ENCODE peak calls at places on chromosomes 3 and 15, in seven cellular contexts. M, U, P, O, E, W and V are unnamed samples.

GRCh38 chr15:85657132-85657531 is 137.6 kb downstream of the KLHL25 start:
- DNase-seq in M (no peak), U (no peak), P (no peak), O (no peak), E (no peak), W (no peak), V (no peak)

GRCh38 chr3:27914199-27914598 is 192.1 kb upstream of the EOMES start:
- DNase-seq in M (no peak), U (no peak), P (no peak), O (no peak), E (no peak), W (no peak), V (no peak)

GRCh38 chr3:126766653-126767052 is 62.6 kb downstream of the CHCHD6 start:
- DNase-seq in M (no peak), U (no peak), P (no peak), O (no peak), E (no peak), W (no peak), V (no peak)

GRCh38 chr3:78871048-78871447 is 896.8 kb downstream of the ROBO1 start:
- DNase-seq in M (no peak), U (no peak), P (no peak), O (no peak), E (no peak), W (no peak), V (no peak)

GRCh38 chr3:29128004-29128403 is 152.9 kb upstream of the RBMS3 start:
- DNase-seq in M (no peak), U (no peak), P (no peak), O (peak), E (no peak), W (no peak), V (no peak)

GRCh38 chr3:124834723-124835718 is 52.1 kb downstream of the ITGB5 start:
- DNase-seq in M (peak), U (no peak), P (peak), O (no peak), E (peak), W (peak), V (no peak)

GRCh38 chr15:82044373-82045178 is 1.2 kb downstream of the MEX3B start:
- DNase-seq in M (peak), U (peak), P (peak), O (peak), E (no peak), W (no peak), V (no peak)

GRCh38 chr15:47732243-47732642 is 14.9 kb downstream of the SEMA6D start:
- DNase-seq in M (no peak), U (no peak), P (no peak), O (no peak), E (no peak), W (no peak), V (no peak)

GRCh38 chr3:106745344-106746168 is 631.7 kb upstream of the CCDC54 start:
- DNase-seq in M (no peak), U (no peak), P (no peak), O (no peak), E (peak), W (no peak), V (no peak)

GRCh38 chr3:12656193-12656592 is 7.7 kb downstream of the RAF1 start:
- DNase-seq in M (no peak), U (no peak), P (no peak), O (no peak), E (no peak), W (no peak), V (no peak)
- TF ChIP-seq CTCF in M (no peak), U (no peak), P (no peak), O (no peak), E (no peak), W (no peak), V (no peak)

DNA sequence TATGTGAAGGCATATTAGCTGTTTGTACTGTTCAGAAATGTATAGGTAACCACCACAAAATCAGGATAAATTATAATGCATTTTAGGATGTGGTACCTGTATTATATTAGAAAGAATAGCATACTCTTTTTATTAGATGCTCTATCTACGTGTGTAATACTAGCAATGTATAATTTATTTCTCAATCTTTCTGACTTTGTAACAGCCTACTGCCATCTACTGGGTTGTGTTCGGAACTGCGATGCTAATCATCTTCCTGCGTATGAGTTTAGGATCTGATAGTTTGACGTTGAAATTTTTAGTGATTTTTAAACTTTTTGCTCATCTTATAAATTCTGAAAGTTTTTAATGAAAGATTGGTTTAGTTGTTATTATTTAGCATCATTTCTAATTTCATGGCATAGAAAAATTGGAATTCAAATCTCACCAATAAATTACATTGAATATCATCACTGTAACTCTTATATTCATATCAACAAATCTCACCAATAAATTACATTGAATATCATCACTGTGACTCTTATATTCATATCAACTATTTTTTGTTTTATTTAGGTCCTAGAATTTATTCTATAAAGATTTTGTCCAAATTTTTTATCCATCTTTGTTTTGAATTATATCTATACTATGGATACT is 322.7 kb upstream of the ZNF717 start:
- DNase-seq in M (no peak), U (peak), P (peak), O (peak), E (no peak), W (no peak), V (no peak)
- TF ChIP-seq CTCF in M (peak), U (peak), P (peak), O (peak), E (peak), W (no peak), V (peak)

DNA sequence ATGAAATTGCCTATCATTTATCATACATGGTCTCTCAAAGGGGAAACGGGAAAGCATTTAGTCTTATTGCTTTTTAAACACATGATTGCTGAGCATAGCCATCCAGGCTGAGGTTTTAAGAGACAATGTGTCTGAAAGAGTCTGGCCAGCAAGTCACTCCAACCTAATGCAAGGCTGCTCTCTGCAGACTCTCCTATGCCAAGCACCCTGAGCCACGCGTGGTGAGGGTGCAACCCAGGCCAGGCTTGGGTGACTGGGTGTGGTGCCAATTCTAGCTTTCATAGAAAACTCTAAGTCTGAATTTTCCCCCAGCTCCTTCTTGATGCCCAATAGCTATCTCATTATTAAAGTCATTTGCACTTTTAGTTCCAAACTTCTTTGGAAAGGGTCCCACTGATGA is 200.3 kb downstream of the RPLP1 start:
- DNase-seq in M (no peak), U (no peak), P (no peak), O (no peak), E (no peak), W (no peak), V (no peak)
- TF ChIP-seq CTCF in M (no peak), U (peak), P (no peak), O (no peak), E (no peak), W (peak), V (no peak)

DNA sequence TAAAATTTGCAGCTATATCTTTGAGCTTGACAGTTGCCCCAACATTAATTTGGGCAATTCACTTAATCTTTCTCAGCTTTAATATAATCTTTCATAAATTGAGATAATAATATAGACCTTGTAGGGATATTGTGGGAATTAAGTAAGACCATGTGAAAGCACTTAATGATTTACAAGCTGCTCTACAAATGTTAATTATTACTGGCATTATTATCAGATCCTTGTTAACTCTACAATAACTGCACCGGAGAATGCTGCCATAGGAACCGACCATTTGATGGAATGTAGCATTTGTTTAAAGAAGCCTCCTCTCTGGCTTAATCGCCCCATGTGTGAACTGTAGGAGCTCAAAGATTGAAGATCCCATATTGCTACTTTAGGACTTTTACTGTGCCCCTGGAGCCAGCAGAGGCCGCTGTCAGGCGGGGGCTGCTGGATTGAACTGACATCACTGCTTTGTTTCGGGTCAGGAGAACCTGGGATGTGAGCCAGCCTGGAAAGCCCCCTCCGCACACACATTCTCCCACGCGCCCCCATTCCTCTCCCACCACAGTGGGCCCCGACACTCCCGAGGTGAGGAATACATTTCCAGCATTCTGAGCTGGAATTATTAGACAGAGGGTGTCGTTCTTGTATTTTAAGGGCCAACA is 154.2 kb upstream of the TNIK start:
- DNase-seq in M (no peak), U (no peak), P (peak), O (peak), E (no peak), W (no peak), V (no peak)
- TF ChIP-seq CTCF in M (peak), U (peak), P (peak), O (peak), E (peak), W (no peak), V (peak)